ENCODE peak calls at places on chromosomes 6 and 20, in eight cellular contexts. D is lower lobe of right lung; M is T-helper 2 cell; V is activated CD4-positive, alpha-beta T cell treated with anti-CD3 and anti-CD28 coated beads, Interleukin-2, amount 50 U/mL, for 1 hour; I is cardiac fibroblast; O is stimulated activated CD8-positive, alpha-beta memory T cell treated with anti-CD3 and anti-CD28 coated beads, Interleukin-2, amount 100 ng/mL, for 1 hour; W is activated T-cell treated with anti-CD3 and anti-CD28 coated beads for 48 hours; A is HuH-7. X is an unnamed sample.
A peak's percentile ranks its signal among the peaks of the same experiment; 100 is the strongest.

GRCh38 chr6:40326689-40327404 is 260.3 kb downstream of the LRFN2 start:
- DNase-seq in D (no peak), M (no peak), V (no peak), I (no peak), O (no peak), W (no peak), A (no peak), X (no peak)

GRCh38 chr20:34171640-34172039 is 59.6 kb upstream of the EIF2S2 start:
- DNase-seq in D (no peak), M (no peak), V (no peak), I (no peak), O (no peak), W (no peak), A (no peak), X (no peak)

GRCh38 chr6:1087112-1087843 is 224.6 kb upstream of the FOXQ1 start:
- DNase-seq in D (no peak), M (no peak), V (no peak), I (no peak), O (no peak), W (no peak), A (no peak), X (no peak)

GRCh38 chr6:149890629-149891045 is 7.3 kb downstream of the RAET1E start:
- DNase-seq in D (no peak), M (no peak), V (no peak), I (peak; percentile 18), O (no peak), W (no peak), A (no peak), X (peak; percentile 3)

GRCh38 chr6:52317841-52318581 is 33.5 kb upstream of the MCM3 start:
- DNase-seq in D (no peak), M (peak; percentile 67), V (no peak), I (peak; percentile 42), O (no peak), W (no peak), A (no peak), X (no peak)

GRCh38 chr6:117958536-117958935 is 51.5 kb downstream of the SLC35F1 start:
- DNase-seq in D (no peak), M (no peak), V (no peak), I (no peak), O (no peak), W (no peak), A (no peak), X (no peak)

GRCh38 chr20:64065973-64066341 is 3.0 kb downstream of the TCEA2 start:
- DNase-seq in D (no peak), M (peak; percentile 95), V (peak; percentile 39), I (peak; percentile 70), O (peak; percentile 17), W (peak; percentile 61), A (no peak), X (peak; percentile 87)

GRCh38 chr20:50462093-50462685 is 48.0 kb upstream of the PTPN1 start:
- DNase-seq in D (no peak), M (no peak), V (no peak), I (peak; percentile 60), O (no peak), W (no peak), A (no peak), X (no peak)

GRCh38 chr20:34220581-34220980 is 20.6 kb upstream of the ASIP start:
- DNase-seq in D (no peak), M (no peak), V (no peak), I (peak; percentile 49), O (no peak), W (no peak), A (no peak), X (no peak)

GRCh38 chr20:9480066-9480465 is 34.3 kb upstream of the LAMP5 start:
- DNase-seq in D (no peak), M (no peak), V (no peak), I (no peak), O (no peak), W (no peak), A (no peak), X (no peak)

GRCh38 chr20:32458061-32458836 is 100.1 kb downstream of the ASXL1 start:
- DNase-seq in D (no peak), M (no peak), V (no peak), I (no peak), O (no peak), W (no peak), A (no peak), X (peak; percentile 86)

GRCh38 chr20:20204326-20204725 is 152.0 kb downstream of the CFAP61 start:
- DNase-seq in D (no peak), M (no peak), V (no peak), I (no peak), O (no peak), W (no peak), A (no peak), X (no peak)

GRCh38 chr6:7469696-7470095 is 71.8 kb upstream of the DSP start:
- DNase-seq in D (no peak), M (no peak), V (no peak), I (peak; percentile 65), O (no peak), W (no peak), A (no peak), X (no peak)

GRCh38 chr6:164022632-164023031 is 608.1 kb downstream of the QKI start:
- DNase-seq in D (no peak), M (no peak), V (no peak), I (no peak), O (no peak), W (no peak), A (no peak), X (no peak)

GRCh38 chr6:137046871-137047412 is 2.2 kb upstream of the IL20RA start:
- DNase-seq in D (no peak), M (no peak), V (no peak), I (no peak), O (no peak), W (no peak), A (no peak), X (no peak)

X was measured in H7.